ENCODE peak calls at places on chromosomes 16 and 17, in four cellular contexts. N is fibroblast of lung; U is CD8-positive, alpha-beta T cell; W is OCI-LY7. P is an unnamed sample.

GRCh38 chr16:75317101-75317522 is 65.7 kb upstream of the BCAR1 start:
- DNase-seq in N (no peak), U (no peak), W (no peak), P (no peak)

GRCh38 chr17:65485388-65486299 is 75.8 kb downstream of the AXIN2 start:
- DNase-seq in N (peak; percentile 18), U (no peak), W (no peak), P (no peak)

GRCh38 chr16:2029350-2029749 is 2.6 kb downstream of the NHERF2 start:
- DNase-seq in N (no peak), U (no peak), W (no peak), P (no peak)

GRCh38 chr16:88303890-88304819 is 78.6 kb upstream of the ZNF469 start:
- DNase-seq in N (peak; percentile 95), U (no peak), W (no peak), P (peak; percentile 49)

GRCh38 chr16:3695610-3696369 is 21.5 kb downstream of the TRAP1 start:
- DNase-seq in N (no peak), U (no peak), W (no peak), P (no peak)

GRCh38 chr17:13016881-13017622 is 775 bp downstream of the ELAC2 start:
- DNase-seq in N (no peak), U (no peak), W (no peak), P (no peak)

GRCh38 chr17:28112199-28112995 is 69.9 kb downstream of the NLK start:
- DNase-seq in N (peak; percentile 64), U (no peak), W (no peak), P (no peak)

GRCh38 chr17:47611372-47612350 is 38.1 kb upstream of the KPNB1 start:
- DNase-seq in N (peak; percentile 31), U (no peak), W (no peak), P (no peak)

GRCh38 chr17:55820675-55821074 is 69.8 kb downstream of the PCTP start:
- DNase-seq in N (no peak), U (no peak), W (no peak), P (no peak)
- TF ChIP-seq CTCF in N (no peak), U (no peak), W (no peak), P (no peak)

GRCh38 chr16:49468611-49469322 is 95.2 kb downstream of the C16orf78 start:
- DNase-seq in N (no peak), U (no peak), W (peak; percentile 82), P (no peak)

GRCh38 chr16:49466529-49466831 is 92.9 kb downstream of the C16orf78 start:
- DNase-seq in N (no peak), U (no peak), W (no peak), P (no peak)

GRCh38 chr16:49465661-49466528 is 92.3 kb downstream of the C16orf78 start:
- DNase-seq in N (no peak), U (no peak), W (no peak), P (no peak)

GRCh38 chr16:49467540-49468372 is 94.2 kb downstream of the C16orf78 start:
- DNase-seq in N (no peak), U (no peak), W (no peak), P (no peak)

GRCh38 chr16:49466881-49467280 is 93.3 kb downstream of the C16orf78 start:
- DNase-seq in N (no peak), U (no peak), W (no peak), P (no peak)
- H3K4me3 ChIP-seq in N (no peak overlapping the region), U (no peak overlapping the region), W (no peak overlapping the region), P (no peak overlapping the region)

DNA sequence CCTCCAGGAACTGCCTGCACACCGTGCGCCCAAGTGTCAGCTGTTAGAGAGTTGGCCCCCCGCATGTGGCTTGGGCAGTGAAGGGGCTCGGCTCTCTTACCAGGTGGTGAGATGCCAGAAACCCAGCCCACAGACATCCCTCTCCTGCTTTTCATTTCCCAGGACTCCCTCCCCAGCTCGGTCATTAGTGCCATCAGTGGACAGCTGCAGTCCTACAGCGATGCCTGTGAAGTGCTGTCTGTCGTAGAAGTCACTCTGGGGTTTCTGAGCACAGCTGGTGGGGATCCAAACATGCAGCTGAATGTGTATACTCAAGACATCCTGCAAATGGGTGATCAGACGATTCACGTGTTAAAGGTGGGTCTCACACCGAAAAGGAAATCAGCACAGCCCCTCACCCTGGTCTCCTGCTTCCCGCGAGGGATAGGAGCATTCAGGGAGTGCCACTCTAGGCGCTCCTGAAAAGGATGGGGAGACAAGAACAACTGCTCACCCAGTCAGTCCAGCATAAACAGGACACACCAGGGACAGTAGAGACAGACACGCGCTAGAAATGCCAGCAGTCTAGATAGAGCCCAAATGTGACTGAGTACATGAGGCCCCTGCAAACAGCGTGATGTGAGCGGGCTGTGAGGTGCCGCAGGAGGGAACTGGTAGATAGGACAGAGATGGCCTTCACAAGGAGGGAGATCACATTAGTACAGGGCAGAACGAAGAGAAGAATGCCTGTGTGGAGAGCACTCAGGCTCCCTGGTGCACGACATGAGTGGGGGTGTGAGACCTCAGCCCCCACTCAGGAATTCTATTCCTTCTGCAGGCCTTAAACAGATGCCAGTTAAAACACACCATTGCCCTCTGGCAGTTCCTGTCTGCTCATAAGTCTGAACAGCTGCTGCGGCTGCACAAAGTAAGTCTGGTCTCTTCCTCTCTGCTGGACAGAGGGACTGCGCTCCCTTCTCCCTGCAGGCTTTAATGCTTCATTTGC is 25.7 kb upstream of the ENDOV start:
- DNase-seq in N (no peak), U (no peak), W (no peak), P (no peak)
- H3K36me3 ChIP-seq in N (peaks cover 40% of the 10 kb centered on the region), U (peaks cover 79% of the 10 kb centered on the region), W (no peaks in the 10 kb centered on the region), P (peaks cover 5% of the 10 kb centered on the region)

GRCh38 chr17:78174870-78175642 is 6.7 kb downstream of the SYNGR2 start:
- DNase-seq in N (no peak), U (no peak), W (peak; percentile 53), P (no peak)
- TF ChIP-seq CTCF in N (no peak), U (no peak), W (peak; percentile 73), P (peak; percentile 13)

DNA sequence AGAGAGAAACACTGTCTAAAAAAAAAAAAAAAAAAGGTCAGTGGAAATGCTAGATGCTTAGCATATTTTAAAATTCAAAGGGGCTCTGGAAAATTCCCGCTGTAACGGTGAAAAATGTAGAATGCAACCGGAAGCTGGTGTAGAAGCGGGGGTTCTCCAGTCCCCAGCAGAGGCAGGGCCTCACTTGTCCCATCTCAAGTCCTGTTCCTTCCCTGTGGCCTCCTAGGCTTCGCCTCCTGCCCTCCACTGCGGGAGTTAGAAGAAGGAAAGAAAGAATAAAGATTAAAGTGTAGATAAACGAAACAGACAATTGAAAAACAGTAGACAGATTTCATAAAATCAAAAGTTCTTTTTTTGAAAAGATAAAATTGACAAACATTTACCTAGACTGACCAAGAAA is 14.8 kb upstream of the ZNF287 start:
- DNase-seq in N (no peak), U (no peak), W (no peak), P (no peak)
- H3K4me3 ChIP-seq in N (no peak overlapping the region), U (no peak overlapping the region), W (no peak overlapping the region), P (no peak overlapping the region)

P was measured in kidney epithelial cell.